ENCODE peak calls at places on chromosomes 2 and 18, in four cellular contexts. One of them, this sample, is unnamed.

GRCh38 chr2:109066917-109067828 is 61.8 kb upstream of the SH3RF3 start:
- DNase-seq in A549: no peak
- DNase-seq in pancreas: no peak
- DNase-seq in GM13977: no peak
- DNase-seq in this sample: no peak

GRCh38 chr2:61456746-61457420 is 14.0 kb downstream of the USP34 start:
- DNase-seq in A549: no peak
- DNase-seq in pancreas: no peak
- DNase-seq in GM13977: no peak
- DNase-seq in this sample: no peak

GRCh38 chr18:21747764-21748693 is 7.4 kb downstream of the MIB1 start:
- DNase-seq in GM13977: no peak
- DNase-seq in pancreas: no peak
- DNase-seq in A549: no peak
- DNase-seq in this sample: no peak

GRCh38 chr2:226086190-226086589 is 686.7 kb downstream of the NYAP2 start:
- DNase-seq in GM13977: no peak
- DNase-seq in A549: no peak
- DNase-seq in pancreas: no peak
- DNase-seq in this sample: no peak

GRCh38 chr2:85195956-85196355 is 62.8 kb downstream of the TCF7L1 start:
- DNase-seq in GM13977: no peak
- DNase-seq in A549: no peak
- DNase-seq in pancreas: no peak
- DNase-seq in this sample: no peak

GRCh38 chr2:195520671-195521155 is 136.3 kb upstream of the SLC39A10 start:
- DNase-seq in A549: peak; percentile 90
- DNase-seq in GM13977: no peak
- DNase-seq in pancreas: no peak
- DNase-seq in this sample: no peak

GRCh38 chr2:152347076-152347475 is 12.1 kb downstream of the FMNL2 start:
- DNase-seq in GM13977: no peak
- DNase-seq in A549: no peak
- DNase-seq in pancreas: no peak
- DNase-seq in this sample: no peak

GRCh38 chr2:191318037-191318728 is 73.0 kb downstream of the MYO1B start:
- DNase-seq in A549: no peak
- DNase-seq in pancreas: peak; percentile 10
- DNase-seq in GM13977: no peak
- DNase-seq in this sample: no peak

GRCh38 chr2:84619784-84620371 is 103.6 kb downstream of the DNAH6 start:
- DNase-seq in pancreas: no peak
- DNase-seq in A549: no peak
- DNase-seq in GM13977: no peak
- DNase-seq in this sample: no peak

GRCh38 chr2:142694282-142694681 is 183.2 kb upstream of the KYNU start:
- DNase-seq in pancreas: no peak
- DNase-seq in GM13977: no peak
- DNase-seq in A549: no peak
- DNase-seq in this sample: no peak

GRCh38 chr2:66827851-66828250 is 392.9 kb downstream of the MEIS1 start:
- DNase-seq in GM13977: no peak
- DNase-seq in A549: no peak
- DNase-seq in pancreas: no peak
- DNase-seq in this sample: no peak

GRCh38 chr2:193446967-193447366 is 1252.2 kb upstream of the TMEFF2 start:
- DNase-seq in GM13977: no peak
- DNase-seq in pancreas: no peak
- DNase-seq in A549: no peak
- DNase-seq in this sample: no peak

GRCh38 chr2:43220229-43220981 is 6.0 kb downstream of the ZFP36L2 start:
- DNase-seq in pancreas: no peak
- DNase-seq in A549: no peak
- DNase-seq in GM13977: no peak
- DNase-seq in this sample: no peak

GRCh38 chr2:237729681-237730475 is 68.7 kb upstream of the RBM44 start:
- DNase-seq in pancreas: no peak
- DNase-seq in GM13977: no peak
- DNase-seq in A549: no peak
- DNase-seq in this sample: no peak

GRCh38 chr2:98604547-98604946 is 3.8 kb downstream of the COA5 start:
- DNase-seq in A549: no peak
- DNase-seq in GM13977: no peak
- DNase-seq in pancreas: no peak
- DNase-seq in this sample: no peak

GRCh38 chr18:36692909-36693308 is 135.9 kb downstream of the TPGS2 start:
- DNase-seq in A549: no peak
- DNase-seq in GM13977: no peak
- DNase-seq in pancreas: no peak
- DNase-seq in this sample: no peak

GRCh38 chr18:29074147-29074546 is 897.2 kb upstream of the CDH2 start:
- DNase-seq in A549: no peak
- DNase-seq in pancreas: no peak
- DNase-seq in GM13977: no peak
- DNase-seq in this sample: no peak

GRCh38 chr18:52869942-52870907 is 530.2 kb downstream of the DCC start:
- DNase-seq in A549: no peak
- DNase-seq in pancreas: no peak
- DNase-seq in GM13977: no peak
- DNase-seq in this sample: no peak

GRCh38 chr2:9106338-9107167 is 100.1 kb upstream of the ASAP2 start:
- DNase-seq in pancreas: no peak
- DNase-seq in A549: no peak
- DNase-seq in GM13977: no peak
- DNase-seq in this sample: no peak

GRCh38 chr2:120979398-120979797 is 243.7 kb downstream of the GLI2 start:
- DNase-seq in A549: no peak
- DNase-seq in GM13977: no peak
- DNase-seq in pancreas: no peak
- DNase-seq in this sample: no peak

GRCh38 chr2:148582679-148583511 is 61.7 kb upstream of the EPC2 start:
- DNase-seq in pancreas: no peak
- DNase-seq in GM13977: no peak
- DNase-seq in A549: no peak
- DNase-seq in this sample: no peak

GRCh38 chr2:18849841-18850578 is 260.6 kb upstream of the NT5C1B start:
- DNase-seq in pancreas: no peak
- DNase-seq in GM13977: peak; percentile 17
- DNase-seq in A549: no peak
- DNase-seq in this sample: no peak

GRCh38 chr2:109352898-109353689 is 224.1 kb downstream of the SH3RF3 start:
- DNase-seq in pancreas: no peak
- DNase-seq in GM13977: no peak
- DNase-seq in A549: no peak
- DNase-seq in this sample: no peak

GRCh38 chr2:54763636-54764291 is 40.3 kb downstream of the EML6 start:
- DNase-seq in GM13977: peak; percentile 12
- DNase-seq in pancreas: no peak
- DNase-seq in A549: peak; percentile 18
- DNase-seq in this sample: no peak

GRCh38 chr2:182240862-182241371 is 185.9 kb downstream of the PDE1A start:
- DNase-seq in pancreas: peak; percentile 32
- DNase-seq in GM13977: peak; percentile 69
- DNase-seq in A549: peak; percentile 5
- DNase-seq in this sample: no peak

GRCh38 chr2:98348066-98348561 is 1.9 kb downstream of the CNGA3 start:
- DNase-seq in GM13977: peak; percentile 23
- DNase-seq in pancreas: peak; percentile 17
- DNase-seq in A549: no peak
- DNase-seq in this sample: no peak

GRCh38 chr2:149904816-149905215 is 317.2 kb upstream of the MMADHC start:
- DNase-seq in GM13977: no peak
- DNase-seq in pancreas: no peak
- DNase-seq in A549: no peak
- DNase-seq in this sample: no peak

GRCh38 chr2:37337636-37338280 is 6.7 kb upstream of the QPCT start:
- DNase-seq in GM13977: no peak
- DNase-seq in pancreas: no peak
- DNase-seq in A549: no peak
- DNase-seq in this sample: no peak

GRCh38 chr2:230885467-230886130 is 20.9 kb downstream of the ITM2C start:
- DNase-seq in pancreas: no peak
- DNase-seq in GM13977: peak; percentile 64
- DNase-seq in A549: no peak
- DNase-seq in this sample: peak; percentile 24

GRCh38 chr2:72220170-72220569 is 72.5 kb upstream of the CYP26B1 start:
- DNase-seq in pancreas: no peak
- DNase-seq in A549: no peak
- DNase-seq in GM13977: no peak
- DNase-seq in this sample: no peak

GRCh38 chr2:120177973-120178372 is 45.2 kb downstream of the TMEM185B start:
- DNase-seq in A549: no peak
- DNase-seq in GM13977: no peak
- DNase-seq in pancreas: no peak
- DNase-seq in this sample: no peak

GRCh38 chr18:79933765-79934164 is 17.7 kb downstream of the SLC66A2 start:
- DNase-seq in GM13977: no peak
- DNase-seq in A549: no peak
- DNase-seq in pancreas: peak; percentile 73
- DNase-seq in this sample: peak; percentile 27

GRCh38 chr2:45176399-45176798 is 167.1 kb upstream of the SIX2 start:
- DNase-seq in pancreas: no peak
- DNase-seq in A549: no peak
- DNase-seq in GM13977: no peak
- DNase-seq in this sample: no peak

GRCh38 chr2:110149330-110150220 is 34.0 kb upstream of the MALL start:
- DNase-seq in GM13977: no peak
- DNase-seq in A549: peak; percentile 27
- DNase-seq in pancreas: no peak
- DNase-seq in this sample: no peak

GRCh38 chr2:65030933-65031332 is 25.3 kb upstream of the CEP68 start:
- DNase-seq in pancreas: no peak
- DNase-seq in A549: no peak
- DNase-seq in GM13977: no peak
- DNase-seq in this sample: no peak

GRCh38 chr2:65031341-65032015 is 24.7 kb upstream of the CEP68 start:
- DNase-seq in A549: no peak
- DNase-seq in pancreas: peak; percentile 39
- DNase-seq in GM13977: no peak
- DNase-seq in this sample: no peak

GRCh38 chr2:65035544-65035943 is 20.7 kb upstream of the CEP68 start:
- DNase-seq in pancreas: no peak
- DNase-seq in GM13977: no peak
- DNase-seq in A549: no peak
- DNase-seq in this sample: no peak

GRCh38 chr2:65032016-65032975 is 23.9 kb upstream of the CEP68 start:
- DNase-seq in GM13977: no peak
- DNase-seq in A549: no peak
- DNase-seq in pancreas: no peak
- DNase-seq in this sample: no peak

GRCh38 chr2:65033178-65033577 is 23.0 kb upstream of the CEP68 start:
- DNase-seq in GM13977: no peak
- DNase-seq in A549: peak; percentile 29
- DNase-seq in pancreas: no peak
- DNase-seq in this sample: no peak
- TF ChIP-seq CTCF in GM13977: peak; percentile 25
- TF ChIP-seq CTCF in A549: peak; percentile 61
- TF ChIP-seq CTCF in pancreas: no peak
- TF ChIP-seq CTCF in this sample: peak; percentile 75

GRCh38 chr18:28067346-28067745 is 109.6 kb downstream of the CDH2 start:
- DNase-seq in pancreas: no peak
- DNase-seq in A549: no peak
- DNase-seq in GM13977: no peak
- DNase-seq in this sample: no peak
- TF ChIP-seq CTCF in pancreas: no peak
- TF ChIP-seq CTCF in A549: no peak
- TF ChIP-seq CTCF in GM13977: no peak
- TF ChIP-seq CTCF in this sample: no peak

GRCh38 chr18:61605376-61606067 is 272.3 kb downstream of the CDH20 start:
- DNase-seq in A549: no peak
- DNase-seq in GM13977: no peak
- DNase-seq in pancreas: no peak
- DNase-seq in this sample: no peak
- TF ChIP-seq CTCF in A549: no peak
- TF ChIP-seq CTCF in GM13977: no peak
- TF ChIP-seq CTCF in pancreas: no peak
- TF ChIP-seq CTCF in this sample: no peak

DNA sequence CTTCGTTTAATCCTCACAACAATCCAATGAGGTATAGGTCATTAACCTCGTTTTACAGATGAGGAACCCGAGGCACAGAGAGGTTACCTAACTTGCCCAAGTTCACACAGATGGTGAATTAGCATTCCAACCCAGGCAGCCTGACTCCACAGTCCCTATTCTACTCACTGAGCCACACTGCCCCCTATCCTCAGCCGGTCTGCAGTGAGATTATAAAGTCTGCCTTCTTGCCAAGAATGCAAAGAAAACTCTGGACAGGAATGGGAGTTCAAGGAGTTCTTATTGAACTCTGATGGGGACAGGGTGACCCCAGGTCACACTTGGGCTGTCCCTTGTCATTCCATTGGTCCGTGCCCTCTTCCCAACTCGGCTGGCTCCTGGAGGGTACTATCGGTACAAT is 118.1 kb upstream of the MSH6 start:
- DNase-seq in pancreas: no peak
- DNase-seq in A549: no peak
- DNase-seq in GM13977: no peak
- DNase-seq in this sample: no peak
- TF ChIP-seq CTCF in pancreas: no peak
- TF ChIP-seq CTCF in A549: peak; percentile 22
- TF ChIP-seq CTCF in GM13977: peak; percentile 32
- TF ChIP-seq CTCF in this sample: no peak

DNA sequence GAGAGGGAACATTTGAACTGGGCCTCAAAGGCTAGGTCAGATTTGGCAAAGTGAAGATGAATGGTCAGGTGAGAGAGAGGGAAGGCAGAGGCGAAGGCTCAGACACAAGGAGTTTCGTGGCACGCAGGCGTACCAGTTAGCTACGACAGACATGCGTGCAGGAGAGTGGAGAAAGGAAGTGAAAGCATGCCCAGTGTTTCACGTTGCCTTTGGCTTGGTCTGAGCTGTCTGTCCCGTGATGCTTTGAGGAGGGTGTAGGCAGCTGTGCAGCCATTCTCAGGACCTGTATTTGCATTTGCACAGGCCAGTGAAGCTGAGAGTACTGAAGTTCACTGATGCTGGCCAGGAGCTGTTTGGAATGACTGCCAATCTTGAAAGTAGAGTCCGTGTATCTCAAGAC is 69.5 kb downstream of the HNRNPLL start:
- DNase-seq in A549: no peak
- DNase-seq in GM13977: peak; percentile 80
- DNase-seq in pancreas: no peak
- DNase-seq in this sample: no peak
- TF ChIP-seq CTCF in A549: no peak
- TF ChIP-seq CTCF in GM13977: no peak
- TF ChIP-seq CTCF in pancreas: no peak
- TF ChIP-seq CTCF in this sample: no peak

DNA sequence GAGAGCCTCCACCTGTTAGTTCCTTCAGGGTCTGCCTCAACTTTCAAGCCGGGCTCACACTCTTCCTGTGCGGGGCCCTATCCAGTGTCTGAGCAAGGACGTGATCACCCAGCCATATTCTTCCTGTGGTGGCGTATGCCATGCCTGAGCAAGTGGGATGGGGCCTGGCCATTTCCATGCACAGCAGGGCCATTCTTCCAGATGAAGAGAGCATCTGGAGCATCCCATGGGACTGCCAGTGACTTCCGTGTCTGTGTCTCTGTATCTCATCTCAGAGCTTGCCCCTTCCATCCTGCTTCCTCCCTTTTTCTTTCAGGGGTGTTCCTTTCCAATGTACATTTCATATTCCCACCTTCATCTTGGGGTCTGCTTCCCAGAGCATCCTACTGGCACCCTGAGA is 20.2 kb downstream of the SCG2 start:
- DNase-seq in pancreas: no peak
- DNase-seq in GM13977: no peak
- DNase-seq in A549: no peak
- DNase-seq in this sample: no peak
- TF ChIP-seq CTCF in pancreas: no peak
- TF ChIP-seq CTCF in GM13977: no peak
- TF ChIP-seq CTCF in A549: no peak
- TF ChIP-seq CTCF in this sample: no peak

This sample was measured in chondrocyte.